ENCODE peak calls at places on chromosomes 6 and 20, in seven cellular contexts. Z is mammary epithelial cell, E is IMR-90, S is body of pancreas, I is hepatocyte, J is right lobe of liver, B is endodermal cell. P is an unnamed sample.

GRCh38 chr20:35238170-35238569 is 11.7 kb downstream of the MMP24 start:
- DNase-seq in I (no peak), Z (no peak), E (no peak), B (no peak), J (no peak), S (no peak), P (no peak)

GRCh38 chr20:35311409-35311808 is 19.2 kb upstream of the FAM83C start:
- DNase-seq in E (peak), B (no peak), I (no peak), Z (peak), J (no peak), S (no peak), P (no peak)

GRCh38 chr20:63830821-63831593 is at the start of gene ZBTB46:
- DNase-seq in I (peak), B (peak), S (peak), J (peak), Z (no peak), E (peak), P (peak)

GRCh38 chr6:113642390-113642713 is 214.8 kb upstream of the MARCKS start:
- DNase-seq in J (no peak), E (no peak), B (no peak), S (no peak), I (no peak), Z (no peak), P (no peak)

GRCh38 chr6:25027221-25027916 is 91.6 kb upstream of the RIPOR2 start:
- DNase-seq in S (no peak), B (peak), Z (no peak), J (no peak), E (no peak), I (no peak), P (no peak)

GRCh38 chr6:118387921-118388701 is 160.0 kb upstream of the PLN start:
- DNase-seq in S (no peak), Z (peak), E (peak), J (no peak), I (no peak), B (no peak), P (no peak)

GRCh38 chr20:64244870-64245603 is 10.5 kb upstream of the PCMTD2 start:
- DNase-seq in S (no peak), B (peak), J (no peak), E (no peak), I (no peak), Z (no peak), P (no peak)

GRCh38 chr6:148335582-148335981 is 7.1 kb upstream of the SASH1 start:
- DNase-seq in Z (peak), I (no peak), S (no peak), J (no peak), B (no peak), E (peak), P (no peak)

GRCh38 chr6:140346461-140346860 is 972.0 kb upstream of the CITED2 start:
- DNase-seq in J (no peak), I (no peak), S (no peak), Z (no peak), E (peak), B (no peak), P (no peak)

GRCh38 chr6:121944361-121944760 is 455.1 kb upstream of the HSF2 start:
- DNase-seq in S (no peak), B (no peak), I (no peak), J (no peak), Z (no peak), E (peak), P (no peak)

GRCh38 chr6:112475083-112475482 is 128.0 kb downstream of the RFPL4B start:
- DNase-seq in Z (peak), J (no peak), S (no peak), E (peak), B (no peak), I (no peak), P (no peak)

GRCh38 chr20:40493071-40493470 is 196.0 kb downstream of the MAFB start:
- DNase-seq in S (peak), E (peak), B (no peak), J (peak), Z (peak), I (peak), P (peak)

GRCh38 chr20:61052796-61053442 is 199.1 kb upstream of the CDH4 start:
- DNase-seq in I (no peak), E (no peak), S (no peak), B (no peak), Z (no peak), J (no peak), P (no peak)

GRCh38 chr20:40008177-40008576 is 680.9 kb downstream of the MAFB start:
- DNase-seq in I (no peak), Z (no peak), J (peak), S (no peak), B (no peak), E (peak), P (no peak)

GRCh38 chr6:168042426-168043192 is 36.4 kb downstream of the FRMD1 start:
- DNase-seq in J (peak), I (no peak), B (no peak), E (no peak), Z (no peak), S (no peak), P (no peak)

GRCh38 chr6:148885154-148885870 is 138.5 kb downstream of the UST start:
- DNase-seq in S (no peak), I (no peak), Z (peak), J (no peak), B (no peak), E (peak), P (no peak)

GRCh38 chr6:166168616-166169548 is 1.2 kb upstream of the TBXT start:
- DNase-seq in E (no peak), Z (no peak), J (no peak), B (peak), I (no peak), S (no peak), P (no peak)

GRCh38 chr20:51198876-51199523 is 176.1 kb upstream of the KCNG1 start:
- DNase-seq in S (no peak), B (peak), I (no peak), E (no peak), J (no peak), Z (no peak), P (no peak)

GRCh38 chr20:9555781-9556180 is 41.4 kb downstream of the LAMP5 start:
- DNase-seq in I (peak), B (no peak), E (peak), S (no peak), Z (peak), J (no peak), P (no peak)

GRCh38 chr20:12966468-12967085 is 42.2 kb upstream of the SPTLC3 start:
- DNase-seq in B (no peak), S (no peak), E (peak), J (no peak), Z (peak), I (peak), P (no peak)

GRCh38 chr6:152975204-152975915 is 7.5 kb downstream of the FBXO5 start:
- DNase-seq in Z (no peak), J (no peak), S (no peak), B (no peak), E (no peak), I (no peak), P (no peak)

GRCh38 chr6:152261179-152261578 is 376.0 kb downstream of the SYNE1 start:
- DNase-seq in I (no peak), S (no peak), B (no peak), Z (no peak), E (no peak), J (no peak), P (peak)

GRCh38 chr6:134816780-134817179 is 133.1 kb downstream of the ALDH8A1 start:
- DNase-seq in I (no peak), J (no peak), E (peak), Z (no peak), B (no peak), S (no peak), P (no peak)

GRCh38 chr6:110951986-110952794 is 6.3 kb upstream of the GTF3C6 start:
- DNase-seq in Z (peak), E (peak), J (no peak), B (peak), S (no peak), I (peak), P (no peak)

GRCh38 chr20:4435671-4436070 is 286.0 kb upstream of the PRND start:
- DNase-seq in J (no peak), I (no peak), Z (no peak), E (no peak), B (no peak), S (no peak), P (no peak)

GRCh38 chr20:56414842-56415765 is 3.0 kb downstream of the CASS4 start:
- DNase-seq in J (no peak), E (peak), B (no peak), S (no peak), Z (no peak), I (no peak), P (no peak)

GRCh38 chr6:40359808-40360207 is 227.4 kb downstream of the LRFN2 start:
- DNase-seq in Z (no peak), S (no peak), J (no peak), B (peak), E (no peak), I (no peak), P (no peak)

GRCh38 chr20:58938078-58938477 is 43.0 kb upstream of the NELFCD start:
- DNase-seq in I (no peak), B (no peak), Z (no peak), J (no peak), E (no peak), S (no peak), P (no peak)

GRCh38 chr6:168292911-168293310 is 26.7 kb downstream of the DACT2 start:
- DNase-seq in J (no peak), B (no peak), Z (no peak), I (peak), E (no peak), S (no peak), P (no peak)

GRCh38 chr6:143125455-143125854 is 64.8 kb downstream of the AIG1 start:
- DNase-seq in I (no peak), E (no peak), Z (no peak), B (no peak), S (no peak), J (no peak), P (no peak)

GRCh38 chr6:12314751-12315150 is 24.6 kb downstream of the EDN1 start:
- DNase-seq in S (no peak), J (no peak), Z (peak), I (no peak), E (no peak), B (no peak), P (no peak)

GRCh38 chr6:89941031-89941775 is 46.9 kb downstream of the GJA10 start:
- DNase-seq in Z (no peak), S (peak), B (no peak), J (no peak), I (peak), E (no peak), P (peak)
- TF ChIP-seq CTCF in Z (no peak), S (no peak), B (no peak), J (no peak), I (no peak), E (no peak), P (no peak)

GRCh38 chr20:10649817-10650200 is 24.0 kb downstream of the JAG1 start:
- DNase-seq in J (no peak), E (no peak), Z (no peak), S (no peak), I (no peak), B (no peak), P (no peak)

GRCh38 chr20:10647471-10647870 is 26.3 kb downstream of the JAG1 start:
- DNase-seq in E (no peak), B (peak), J (no peak), Z (no peak), I (peak), S (no peak), P (no peak)

GRCh38 chr20:10649080-10649816 is 24.6 kb downstream of the JAG1 start:
- DNase-seq in S (peak), B (no peak), J (no peak), E (no peak), I (no peak), Z (no peak), P (no peak)

GRCh38 chr20:10647909-10648308 is 25.9 kb downstream of the JAG1 start:
- DNase-seq in B (no peak), I (no peak), E (no peak), S (no peak), J (no peak), Z (no peak), P (no peak)

GRCh38 chr20:10648651-10649050 is 25.1 kb downstream of the JAG1 start:
- DNase-seq in S (no peak), E (peak), B (no peak), J (no peak), I (no peak), Z (no peak), P (no peak)
- H3K27ac ChIP-seq in S (no peak), E (no peak), B (peak), J (no peak), I (no peak), Z (no peak), P (no peak)

GRCh38 chr6:90610291-90610670 is 23.4 kb upstream of the MAP3K7 start:
- DNase-seq in I (no peak), B (peak), Z (no peak), J (no peak), S (no peak), E (no peak), P (no peak)

GRCh38 chr6:90610671-90611542 is 24.0 kb upstream of the MAP3K7 start:
- DNase-seq in I (peak), Z (peak), E (peak), S (no peak), J (peak), B (peak), P (peak)

GRCh38 chr6:90611996-90612690 is 25.3 kb upstream of the MAP3K7 start:
- DNase-seq in J (no peak), E (no peak), S (no peak), I (no peak), Z (no peak), B (peak), P (no peak)

GRCh38 chr6:90605749-90606344 is 19.0 kb upstream of the MAP3K7 start:
- DNase-seq in I (no peak), S (no peak), B (no peak), E (no peak), Z (no peak), J (no peak), P (no peak)

DNA sequence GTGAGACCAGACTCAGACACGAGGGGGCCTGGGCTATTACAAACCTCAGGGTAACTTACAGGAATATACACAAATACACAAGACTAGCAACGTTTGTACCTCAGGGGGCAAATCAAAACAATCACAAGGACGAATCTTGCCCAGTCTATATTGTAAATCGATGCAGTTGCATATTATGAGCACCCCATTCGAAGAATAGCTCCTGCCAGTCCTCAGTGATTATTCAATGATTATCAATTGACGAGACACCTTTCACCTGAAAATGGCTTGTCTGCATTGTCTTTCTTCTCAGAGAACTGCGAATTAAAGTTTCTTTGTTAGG is 24.6 kb upstream of the MAP3K7 start:
- DNase-seq in E (no peak), J (no peak), B (no peak), I (no peak), Z (no peak), S (no peak), P (no peak)
- TF ChIP-seq CTCF in E (no peak), J (no peak), B (peak), I (no peak), Z (no peak), S (no peak), P (no peak)

GRCh38 chr20:327041-327945 is 1.9 kb downstream of the SOX12 start:
- DNase-seq in Z (peak), J (peak), S (peak), E (peak), I (peak), B (peak), P (peak)

GRCh38 chr20:326645-327031 is 1.3 kb downstream of the SOX12 start:
- DNase-seq in B (peak), Z (no peak), J (peak), S (no peak), I (peak), E (no peak), P (peak)

GRCh38 chr20:325043-325888 is at the start of gene SOX12:
- DNase-seq in I (peak), E (peak), Z (peak), S (peak), J (peak), B (peak), P (peak)

GRCh38 chr20:325889-326644 is 715 bp downstream of the SOX12 start:
- DNase-seq in S (peak), J (peak), E (peak), Z (peak), B (peak), I (peak), P (peak)

DNA sequence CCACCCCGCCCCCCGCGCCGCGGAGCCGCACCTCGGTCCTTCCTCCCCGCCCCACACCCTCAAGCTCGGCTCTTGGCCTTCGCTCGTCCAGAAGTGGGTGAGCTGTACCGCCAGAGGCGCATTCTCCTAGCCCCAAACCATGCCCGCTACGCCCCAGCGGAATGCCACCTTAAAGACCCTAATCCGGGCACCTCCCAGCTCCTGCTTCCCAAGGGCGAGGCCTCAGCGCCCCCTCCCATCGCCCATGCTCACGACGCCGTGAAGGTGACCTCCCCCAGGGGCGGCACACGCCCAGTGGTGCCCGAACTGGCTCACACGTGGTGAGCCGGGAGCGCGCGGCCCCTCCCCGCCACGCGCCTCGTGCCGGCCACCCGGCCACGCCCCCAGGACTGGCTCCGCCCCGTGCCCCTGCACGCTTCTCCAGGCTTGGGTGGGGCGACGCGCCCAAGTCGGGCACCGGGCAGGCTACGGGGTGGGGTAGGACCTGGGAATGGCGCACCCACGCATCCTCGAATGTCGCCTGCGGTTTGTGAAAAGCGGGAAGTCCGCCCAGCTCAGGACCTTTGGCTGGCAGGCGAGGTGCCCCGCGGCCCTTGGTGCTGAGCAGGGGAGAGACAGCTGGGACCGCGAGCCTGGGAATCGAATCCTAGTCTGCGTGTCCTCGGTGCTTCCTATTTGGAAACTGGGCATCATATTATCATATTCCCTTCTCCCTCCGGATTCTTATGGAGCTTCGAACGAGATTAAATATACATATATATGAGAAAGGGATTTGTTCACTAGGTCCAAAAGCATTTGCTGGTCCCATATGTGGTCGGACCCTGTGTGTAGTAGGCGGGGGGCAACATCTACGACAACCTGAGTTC is 942 bp upstream of the SOX12 start:
- DNase-seq in J (peak), B (peak), E (peak), Z (peak), S (peak), I (peak), P (peak)
- H3K27ac ChIP-seq in J (peak), B (peak), E (peak), Z (peak), S (peak), I (peak), P (peak)

GRCh38 chr6:137272403-137272802 is 53.2 kb upstream of the IFNGR1 start:
- DNase-seq in B (no peak), S (no peak), E (peak), Z (no peak), J (no peak), I (no peak), P (no peak)
- TF ChIP-seq CTCF in B (no peak), S (no peak), E (no peak), Z (no peak), J (no peak), I (no peak), P (no peak)

DNA sequence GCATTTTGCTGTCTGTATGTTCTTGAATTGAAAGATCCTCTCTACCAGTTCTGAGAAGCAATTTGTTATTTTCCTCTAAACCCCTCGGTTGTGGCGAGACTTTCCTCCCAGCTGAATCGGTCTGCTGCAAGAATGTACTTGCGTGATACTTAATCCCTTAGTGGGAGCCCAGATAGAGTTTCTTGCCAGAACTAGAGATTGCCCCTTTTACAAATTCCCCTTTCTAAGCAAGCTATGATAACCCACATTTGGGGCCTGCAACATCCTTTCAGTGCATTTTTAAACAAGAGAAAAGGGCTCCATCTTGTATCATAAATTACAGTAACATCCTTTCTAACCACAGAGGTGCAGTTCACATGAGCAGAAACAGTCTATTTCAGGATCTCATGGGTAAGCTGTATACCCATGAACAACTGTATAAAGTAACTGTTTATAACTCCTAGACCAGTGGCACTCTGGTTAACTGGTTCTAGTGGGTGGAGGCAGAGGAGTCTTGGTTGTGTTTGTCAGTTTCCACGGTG is 112.9 kb upstream of the ZNF217 start:
- DNase-seq in J (no peak), E (peak), Z (no peak), I (peak), B (no peak), S (no peak), P (no peak)
- H3K27ac ChIP-seq in J (peak), E (peak), Z (no peak), I (peak), B (no peak), S (no peak), P (no peak)

GRCh38 chr20:957544-957943 is 41.4 kb upstream of the ANGPT4 start:
- DNase-seq in E (peak), I (no peak), S (no peak), B (no peak), Z (no peak), J (no peak), P (no peak)
- TF ChIP-seq CTCF in E (no peak), I (no peak), S (no peak), B (peak), Z (no peak), J (no peak), P (no peak)